ENCODE peak calls at places on chromosomes 5 and 9, in five cellular contexts. O is KBM-7; Z is spleen; W is CD4-positive, alpha-beta T cell; C is T-helper 17 cell. R is an unnamed sample.

GRCh38 chr9:80012557-80013330 is 441.0 kb downstream of the TLE4 start:
- DNase-seq in O (no peak), Z (no peak), W (no peak), C (no peak), R (no peak)

GRCh38 chr5:141747152-141747640 is 65.2 kb upstream of the ARAP3 start:
- DNase-seq in O (no peak), Z (peak; percentile 87), W (no peak), C (no peak), R (peak; percentile 86)

GRCh38 chr5:169287529-169287928 is 13.4 kb downstream of the SLIT3 start:
- DNase-seq in O (no peak), Z (no peak), W (no peak), C (no peak), R (no peak)

GRCh38 chr5:29079771-29080170 is 2041.4 kb upstream of the CDH9 start:
- DNase-seq in O (peak; percentile 3), Z (no peak), W (no peak), C (no peak), R (no peak)

GRCh38 chr5:115541586-115541985 is 3.0 kb downstream of the FEM1C start:
- DNase-seq in O (no peak), Z (no peak), W (no peak), C (no peak), R (no peak)

GRCh38 chr9:130118841-130119520 is 53.2 kb upstream of the NCS1 start:
- DNase-seq in O (no peak), Z (no peak), W (no peak), C (no peak), R (no peak)

GRCh38 chr9:122216138-122216797 is 12.5 kb downstream of the LHX6 start:
- DNase-seq in O (no peak), Z (no peak), W (no peak), C (no peak), R (peak; percentile 51)

GRCh38 chr5:26009742-26010141 is 1028.6 kb downstream of the CDH9 start:
- DNase-seq in O (no peak), Z (no peak), W (no peak), C (no peak), R (no peak)

GRCh38 chr5:177494356-177495195 is 2.8 kb downstream of the PDLIM7 start:
- DNase-seq in O (peak; percentile 45), Z (peak; percentile 90), W (no peak), C (no peak), R (peak; percentile 86)

GRCh38 chr9:95753762-95754465 is 121.6 kb upstream of the ERCC6L2 start:
- DNase-seq in O (no peak), Z (no peak), W (no peak), C (no peak), R (no peak)

GRCh38 chr5:125357660-125358059 is 611.2 kb upstream of the ZNF608 start:
- DNase-seq in O (no peak), Z (no peak), W (no peak), C (no peak), R (no peak)

GRCh38 chr5:110752953-110753352 is 14.1 kb downstream of the SLC25A46 start:
- DNase-seq in O (no peak), Z (no peak), W (no peak), C (no peak), R (no peak)

GRCh38 chr5:19701731-19702130 is 286.3 kb downstream of the CDH18 start:
- DNase-seq in O (no peak), Z (no peak), W (no peak), C (no peak), R (no peak)

GRCh38 chr5:23026252-23027170 is 173.4 kb upstream of the CDH12 start:
- DNase-seq in O (no peak), Z (no peak), W (no peak), C (no peak), R (no peak)

GRCh38 chr5:76547242-76547890 is 75.8 kb downstream of the F2RL2 start:
- DNase-seq in O (peak; percentile 32), Z (no peak), W (peak; percentile 45), C (peak; percentile 15), R (no peak)

GRCh38 chr5:105849701-105850100 is 1821.0 kb downstream of the EFNA5 start:
- DNase-seq in O (no peak), Z (no peak), W (no peak), C (no peak), R (no peak)

GRCh38 chr5:8184455-8185063 is 315.6 kb downstream of the MTRR start:
- DNase-seq in O (peak; percentile 45), Z (no peak), W (no peak), C (no peak), R (no peak)

GRCh38 chr5:123874600-123875201 is 362.7 kb downstream of the CSNK1G3 start:
- DNase-seq in O (no peak), Z (no peak), W (no peak), C (no peak), R (no peak)

GRCh38 chr5:38738898-38739743 is 106.7 kb upstream of the OSMR start:
- DNase-seq in O (no peak), Z (no peak), W (no peak), C (no peak), R (no peak)

GRCh38 chr5:761206-761771 is 23.2 kb downstream of the ZDHHC11B start:
- DNase-seq in O (no peak), Z (peak; percentile 63), W (peak; percentile 5), C (no peak), R (no peak)

GRCh38 chr9:135216666-135217431 is 129.4 kb downstream of the OLFM1 start:
- DNase-seq in O (no peak), Z (peak; percentile 54), W (no peak), C (no peak), R (peak; percentile 59)

GRCh38 chr5:149838881-149839739 is 105.5 kb downstream of the PDE6A start:
- DNase-seq in O (no peak), Z (peak; percentile 48), W (no peak), C (no peak), R (no peak)

GRCh38 chr5:108171759-108172158 is 210.1 kb downstream of the FBXL17 start:
- DNase-seq in O (no peak), Z (no peak), W (no peak), C (no peak), R (no peak)

GRCh38 chr9:109766351-109766750 is 13.6 kb upstream of the PALM2AKAP2 start:
- DNase-seq in O (no peak), Z (no peak), W (no peak), C (no peak), R (no peak)

GRCh38 chr9:98538203-98538602 is 170.5 kb downstream of the GABBR2 start:
- DNase-seq in O (no peak), Z (no peak), W (no peak), C (no peak), R (no peak)

GRCh38 chr5:132877938-132878337 is 4.5 kb downstream of the LEAP2 start:
- DNase-seq in O (no peak), Z (no peak), W (no peak), C (no peak), R (no peak)

GRCh38 chr9:99752710-99753109 is 69.0 kb upstream of the NR4A3 start:
- DNase-seq in O (no peak), Z (no peak), W (no peak), C (no peak), R (no peak)

GRCh38 chr5:56430437-56430836 is 197.3 kb upstream of the ANKRD55 start:
- DNase-seq in O (no peak), Z (no peak), W (no peak), C (no peak), R (no peak)

GRCh38 chr5:68139601-68140441 is 75.7 kb upstream of the PIK3R1 start:
- DNase-seq in O (no peak), Z (no peak), W (no peak), C (no peak), R (no peak)

GRCh38 chr5:53552561-53552960 is 7.9 kb upstream of the NDUFS4 start:
- DNase-seq in O (no peak), Z (no peak), W (no peak), C (no peak), R (no peak)

GRCh38 chr5:102536323-102536928 is 37.6 kb upstream of the SLCO6A1 start:
- DNase-seq in O (peak; percentile 22), Z (no peak), W (no peak), C (no peak), R (no peak)